ENCODE peak calls at places on chromosomes 7 and 10, in five cellular contexts. A is adrenal gland, O is HFFc6, N is neural crest cell, E is thoracic aorta. B is an unnamed sample.

GRCh38 chr7:99004781-99005500 is 126.6 kb downstream of the TRRAP start:
- DNase-seq in A (no peak), O (no peak), N (no peak), E (no peak), B (no peak)

GRCh38 chr10:79090134-79090803 is 21.5 kb downstream of the ZMIZ1 start:
- DNase-seq in A (no peak), O (no peak), N (no peak), E (no peak), B (no peak)

GRCh38 chr7:41005381-41005901 is 697.4 kb downstream of the INHBA start:
- DNase-seq in A (no peak), O (peak), N (no peak), E (no peak), B (no peak)

GRCh38 chr7:67725437-67725836 is 728.8 kb downstream of the TYW1 start:
- DNase-seq in A (no peak), O (no peak), N (no peak), E (no peak), B (no peak)

GRCh38 chr7:98091061-98091460 is 15.6 kb upstream of the LMTK2 start:
- DNase-seq in A (no peak), O (no peak), N (no peak), E (no peak), B (no peak)

GRCh38 chr7:99868246-99868645 is 8.6 kb downstream of the OR2AE1 start:
- DNase-seq in A (no peak), O (no peak), N (no peak), E (no peak), B (no peak)

GRCh38 chr10:102763037-102763607 is 19.4 kb downstream of the WBP1L start:
- DNase-seq in A (no peak), O (no peak), N (no peak), E (no peak), B (no peak)

GRCh38 chr7:155591055-155591750 is 44.8 kb upstream of the CNPY1 start:
- DNase-seq in A (no peak), O (no peak), N (no peak), E (no peak), B (no peak)

GRCh38 chr10:70198696-70199466 is 28.6 kb upstream of the SAR1A start:
- DNase-seq in A (no peak), O (no peak), N (no peak), E (no peak), B (no peak)

GRCh38 chr7:631966-632830 is 94.3 kb upstream of the DNAAF5 start:
- DNase-seq in A (no peak), O (no peak), N (no peak), E (no peak), B (no peak)

GRCh38 chr10:9608592-9608991 is 1409.1 kb upstream of the CELF2 start:
- DNase-seq in A (no peak), O (no peak), N (no peak), E (no peak), B (no peak)

GRCh38 chr10:60974463-60975149 is 30.6 kb upstream of the RHOBTB1 start:
- DNase-seq in A (no peak), O (no peak), N (no peak), E (no peak), B (no peak)

GRCh38 chr10:58453098-58453497 is 59.6 kb upstream of the BICC1 start:
- DNase-seq in A (no peak), O (no peak), N (no peak), E (no peak), B (no peak)

GRCh38 chr7:6162331-6162620 is 110.1 kb downstream of the CYTH3 start:
- DNase-seq in A (peak), O (no peak), N (no peak), E (peak), B (no peak)

GRCh38 chr10:117718970-117719369 is 176.4 kb downstream of the EMX2 start:
- DNase-seq in A (no peak), O (no peak), N (no peak), E (no peak), B (peak)

GRCh38 chr10:102633282-102633681 is 11.0 kb upstream of the TRIM8 start:
- DNase-seq in A (peak), O (peak), N (no peak), E (no peak), B (no peak)

GRCh38 chr7:51230324-51230625 is 86.3 kb downstream of the COBL start:
- DNase-seq in A (no peak), O (no peak), N (no peak), E (no peak), B (no peak)

GRCh38 chr7:43758029-43758860 is at the start of gene BLVRA:
- DNase-seq in A (peak), O (no peak), N (peak), E (no peak), B (no peak)

GRCh38 chr7:110766874-110767273 is 324.1 kb upstream of the LRRN3 start:
- DNase-seq in A (no peak), O (no peak), N (no peak), E (no peak), B (peak)

GRCh38 chr10:122551450-122551849 is 9.1 kb upstream of the DMBT1 start:
- DNase-seq in A (no peak), O (no peak), N (no peak), E (no peak), B (no peak)

GRCh38 chr10:132685121-132685891 is 100.6 kb downstream of the NKX6-2 start:
- DNase-seq in A (no peak), O (no peak), N (peak), E (peak), B (no peak)

GRCh38 chr10:14397069-14397468 is 66.3 kb upstream of the FRMD4A start:
- DNase-seq in A (peak), O (peak), N (no peak), E (peak), B (peak)

GRCh38 chr7:83921798-83922607 is 272.6 kb downstream of the SEMA3A start:
- DNase-seq in A (no peak), O (peak), N (no peak), E (no peak), B (no peak)

GRCh38 chr7:18087687-18088078 is 60.0 kb upstream of the PRPS1L1 start:
- DNase-seq in A (no peak), O (no peak), N (no peak), E (no peak), B (no peak)

GRCh38 chr10:119341236-119342016 is 134.1 kb downstream of the GRK5 start:
- DNase-seq in A (no peak), O (peak), N (no peak), E (no peak), B (peak)

GRCh38 chr10:31808258-31809218 is 120.1 kb downstream of the ARHGAP12 start:
- DNase-seq in A (peak), O (peak), N (no peak), E (no peak), B (peak)

GRCh38 chr10:71783917-71784678 is 10.8 kb upstream of the VSIR start:
- DNase-seq in A (no peak), O (no peak), N (no peak), E (no peak), B (no peak)

GRCh38 chr10:46514899-46515298 is 41.6 kb downstream of the GPRIN2 start:
- DNase-seq in A (no peak), O (no peak), N (no peak), E (no peak), B (no peak)
- TF ChIP-seq CTCF in A (no peak), O (no peak), N (no peak), E (no peak), B (no peak)

GRCh38 chr10:37495415-37495814 is 362.0 kb downstream of the ZNF248 start:
- DNase-seq in A (no peak), O (no peak), N (no peak), E (no peak), B (no peak)
- TF ChIP-seq CTCF in A (peak), O (peak), N (peak), E (peak), B (peak)

DNA sequence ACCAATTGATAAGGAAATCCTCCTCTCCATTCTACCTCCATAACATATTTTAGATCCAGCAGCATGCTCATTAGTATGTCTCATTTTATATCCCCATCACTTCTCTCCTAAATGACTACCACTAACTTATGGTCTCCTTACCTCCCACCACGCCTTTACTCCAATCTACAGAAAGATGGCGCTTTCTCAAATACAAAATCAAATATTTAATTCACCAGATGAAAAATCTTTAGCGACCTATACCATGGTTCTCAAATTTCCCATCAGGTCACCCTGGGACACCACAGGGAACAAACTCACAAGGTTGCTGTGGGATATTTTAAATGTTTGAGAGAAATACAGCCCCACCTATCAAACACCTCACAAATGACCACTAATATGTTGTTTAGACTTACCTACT is 27.0 kb upstream of the EBLN1 start:
- DNase-seq in A (no peak), O (no peak), N (no peak), E (no peak), B (no peak)
- TF ChIP-seq CTCF in A (no peak), O (no peak), N (no peak), E (no peak), B (no peak)

DNA sequence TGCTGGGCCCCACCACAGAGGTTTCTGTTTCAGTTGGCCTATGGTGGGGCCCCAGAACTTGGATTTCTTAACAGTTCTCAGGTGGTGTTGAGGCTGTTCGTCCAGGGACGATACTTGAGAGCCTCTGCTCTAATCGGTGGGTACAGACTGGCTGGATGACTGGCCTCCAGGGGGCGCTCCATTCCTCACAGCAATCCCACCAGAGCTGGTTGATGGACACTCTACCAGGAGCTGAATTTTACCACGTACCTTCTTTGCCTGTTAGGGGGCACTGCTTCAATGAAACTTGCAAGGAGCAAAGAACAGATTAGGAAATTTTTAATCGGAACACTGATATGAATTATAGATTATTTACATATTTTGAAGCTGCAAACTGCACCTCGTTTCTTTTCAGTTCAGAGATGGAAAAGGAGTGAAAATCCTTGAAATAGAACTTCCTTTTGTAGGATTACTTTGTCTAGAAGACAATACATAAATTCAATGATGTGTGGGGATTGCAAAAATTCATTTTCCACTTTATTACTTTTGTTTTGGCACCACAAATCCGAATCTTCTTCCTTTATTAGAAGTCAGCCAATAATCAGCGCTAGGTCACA is 44.8 kb downstream of the KBTBD2 start:
- DNase-seq in A (peak), O (peak), N (peak), E (peak), B (peak)
- TF ChIP-seq CTCF in A (peak), O (peak), N (peak), E (peak), B (peak)

DNA sequence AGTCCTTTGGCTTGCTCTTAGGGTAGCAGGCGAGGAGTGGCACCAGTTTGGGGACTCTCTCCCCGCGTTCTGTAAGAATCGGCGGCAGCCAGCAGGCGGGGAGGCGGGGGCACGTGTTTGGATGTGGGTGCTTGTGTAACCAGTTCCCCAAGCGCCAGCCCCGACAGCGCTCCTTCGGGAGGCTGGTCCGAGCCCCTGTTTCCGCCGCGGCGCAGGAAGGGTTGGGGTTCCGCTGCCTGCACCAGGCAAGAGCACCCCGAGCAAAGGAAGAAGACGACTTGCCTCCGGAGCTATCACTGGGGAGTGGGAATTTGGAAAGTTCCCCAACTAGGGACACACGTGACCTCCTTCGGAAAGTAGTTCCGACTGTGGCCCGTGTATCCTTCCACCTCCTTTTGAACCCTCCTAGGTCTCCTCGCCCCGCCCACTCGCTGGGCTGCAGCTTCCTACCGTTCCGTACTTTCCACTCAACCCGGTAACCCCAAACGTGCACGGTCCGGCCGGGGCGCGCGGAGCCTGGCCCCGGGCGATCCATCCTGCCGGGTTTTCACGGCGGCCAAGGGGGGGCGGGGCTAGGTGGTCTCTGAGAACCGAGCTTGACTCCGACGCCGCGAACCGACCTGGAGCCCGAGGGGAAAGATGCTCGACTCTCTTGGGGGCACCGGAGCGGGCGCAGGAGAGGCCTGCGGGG is 1.2 kb downstream of the KLLN start:
- DNase-seq in A (peak), O (peak), N (peak), E (peak), B (peak)
- TF ChIP-seq CTCF in A (no peak), O (no peak), N (no peak), E (no peak), B (no peak)

GRCh38 chr10:19164461-19164860 is 115.9 kb downstream of the MALRD1 start:
- DNase-seq in A (no peak), O (no peak), N (no peak), E (no peak), B (no peak)

GRCh38 chr10:19169684-19170083 is 121.1 kb downstream of the MALRD1 start:
- DNase-seq in A (no peak), O (no peak), N (no peak), E (no peak), B (peak)

DNA sequence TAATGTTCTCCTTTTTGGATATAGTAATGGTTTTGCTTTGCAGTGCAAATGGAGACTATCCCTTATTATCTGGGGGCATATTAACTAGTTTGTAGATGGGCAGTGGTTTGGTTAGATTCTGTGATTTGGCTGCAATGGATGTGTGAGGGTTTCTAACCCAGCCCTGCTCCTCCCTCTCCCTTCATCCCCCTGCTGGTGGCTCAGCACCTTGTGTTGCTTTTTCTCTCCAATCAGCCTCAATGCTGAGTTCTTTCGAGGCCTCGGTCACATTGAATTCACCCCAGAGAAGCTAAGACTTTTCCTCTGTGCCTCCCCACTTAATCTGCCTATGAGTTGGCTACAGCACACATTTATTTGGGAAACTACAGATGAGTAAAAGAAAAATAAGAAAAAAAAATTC is 120.0 kb downstream of the MALRD1 start:
- DNase-seq in A (no peak), O (no peak), N (no peak), E (no peak), B (no peak)
- TF ChIP-seq CTCF in A (no peak), O (no peak), N (peak), E (no peak), B (peak)

DNA sequence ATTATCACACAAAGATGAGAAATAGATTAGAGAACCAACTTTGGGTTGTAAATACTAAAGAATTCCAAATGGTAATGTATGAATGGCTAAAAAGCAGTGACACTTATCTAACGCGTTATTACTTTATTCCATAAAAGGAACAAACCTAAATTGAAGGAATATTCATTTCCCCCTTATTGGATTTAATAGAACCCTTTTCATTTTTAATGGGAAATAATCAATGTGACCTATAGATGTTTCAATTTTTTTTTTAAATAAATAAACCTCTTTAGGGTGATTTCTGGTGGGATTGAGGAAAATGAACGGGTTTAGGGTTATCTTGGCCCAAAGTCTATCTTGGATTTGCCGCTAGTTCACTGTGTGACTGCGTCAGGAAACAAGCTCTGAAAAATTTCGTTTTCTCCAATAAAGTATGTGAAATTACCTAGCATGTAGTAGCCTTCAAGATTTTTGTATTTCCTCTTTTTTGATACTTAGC is 1.9 kb upstream of the ACBD5 start:
- DNase-seq in A (no peak), O (no peak), N (no peak), E (no peak), B (no peak)
- TF ChIP-seq CTCF in A (no peak), O (no peak), N (peak), E (no peak), B (no peak)

GRCh38 chr7:2803755-2804154 is 40.4 kb downstream of the GNA12 start:
- DNase-seq in A (no peak), O (no peak), N (no peak), E (no peak), B (no peak)
- TF ChIP-seq CTCF in A (no peak), O (no peak), N (no peak), E (no peak), B (no peak)

B was measured in epithelial cell of proximal tubule.